ENCODE peak calls at places on chromosomes 11 and 22, in five cellular contexts. One of them, this sample, is unnamed.

GRCh38 chr11:120225372-120225909 is 14.5 kb upstream of the POU2F3 start:
- DNase-seq in neural crest cell: no peak
- DNase-seq in HFF-Myc: no peak
- DNase-seq in NCI-H1930: no peak
- DNase-seq in colonic mucosa: no peak
- DNase-seq in this sample: no peak

GRCh38 chr11:72038491-72038890 is 39.8 kb downstream of the IL18BP start:
- DNase-seq in neural crest cell: no peak
- DNase-seq in HFF-Myc: peak
- DNase-seq in NCI-H1930: no peak
- DNase-seq in colonic mucosa: peak
- DNase-seq in this sample: peak

GRCh38 chr11:72229336-72229924 is 4.9 kb downstream of the INPPL1 start:
- DNase-seq in neural crest cell: no peak
- DNase-seq in colonic mucosa: no peak
- DNase-seq in NCI-H1930: no peak
- DNase-seq in HFF-Myc: no peak
- DNase-seq in this sample: no peak

GRCh38 chr11:122682464-122682863 is 26.9 kb downstream of the UBASH3B start:
- DNase-seq in neural crest cell: no peak
- DNase-seq in colonic mucosa: no peak
- DNase-seq in NCI-H1930: no peak
- DNase-seq in HFF-Myc: no peak
- DNase-seq in this sample: no peak

GRCh38 chr11:7637447-7638157 is 35.7 kb downstream of the CYB5R2 start:
- DNase-seq in colonic mucosa: no peak
- DNase-seq in HFF-Myc: peak
- DNase-seq in neural crest cell: no peak
- DNase-seq in NCI-H1930: no peak
- DNase-seq in this sample: peak

GRCh38 chr11:65545853-65546216 is 12.3 kb downstream of the LTBP3 start:
- DNase-seq in NCI-H1930: no peak
- DNase-seq in neural crest cell: no peak
- DNase-seq in colonic mucosa: peak
- DNase-seq in HFF-Myc: no peak
- DNase-seq in this sample: no peak

GRCh38 chr22:25896098-25896497 is 154.1 kb downstream of the MYO18B start:
- DNase-seq in HFF-Myc: no peak
- DNase-seq in NCI-H1930: no peak
- DNase-seq in neural crest cell: no peak
- DNase-seq in colonic mucosa: no peak
- DNase-seq in this sample: no peak

GRCh38 chr11:125394306-125394705 is 101.8 kb downstream of the FEZ1 start:
- DNase-seq in neural crest cell: no peak
- DNase-seq in NCI-H1930: no peak
- DNase-seq in colonic mucosa: no peak
- DNase-seq in HFF-Myc: no peak
- DNase-seq in this sample: no peak

GRCh38 chr22:37601203-37601539 is 7.5 kb upstream of the GGA1 start:
- DNase-seq in neural crest cell: no peak
- DNase-seq in colonic mucosa: no peak
- DNase-seq in NCI-H1930: no peak
- DNase-seq in HFF-Myc: no peak
- DNase-seq in this sample: no peak

GRCh38 chr22:39943366-39943765 is 16.8 kb upstream of the TMA7B start:
- DNase-seq in HFF-Myc: no peak
- DNase-seq in colonic mucosa: no peak
- DNase-seq in NCI-H1930: peak
- DNase-seq in neural crest cell: no peak
- DNase-seq in this sample: no peak

GRCh38 chr11:93952082-93952780 is 68.9 kb upstream of the HEPHL1 start:
- DNase-seq in HFF-Myc: no peak
- DNase-seq in neural crest cell: no peak
- DNase-seq in NCI-H1930: no peak
- DNase-seq in colonic mucosa: no peak
- DNase-seq in this sample: no peak

GRCh38 chr22:20280866-20281265 is 12.7 kb upstream of the RTN4R start:
- DNase-seq in neural crest cell: no peak
- DNase-seq in colonic mucosa: no peak
- DNase-seq in NCI-H1930: no peak
- DNase-seq in HFF-Myc: no peak
- DNase-seq in this sample: no peak

GRCh38 chr11:72023335-72023734 is 24.6 kb downstream of the IL18BP start:
- DNase-seq in colonic mucosa: no peak
- DNase-seq in NCI-H1930: no peak
- DNase-seq in neural crest cell: no peak
- DNase-seq in HFF-Myc: no peak
- DNase-seq in this sample: no peak

GRCh38 chr11:105181521-105181920 is 42.0 kb upstream of the CARD18 start:
- DNase-seq in NCI-H1930: no peak
- DNase-seq in neural crest cell: no peak
- DNase-seq in colonic mucosa: no peak
- DNase-seq in HFF-Myc: no peak
- DNase-seq in this sample: no peak

GRCh38 chr11:19769820-19770219 is 57.2 kb downstream of the NAV2 start:
- DNase-seq in colonic mucosa: no peak
- DNase-seq in HFF-Myc: no peak
- DNase-seq in NCI-H1930: no peak
- DNase-seq in neural crest cell: no peak
- DNase-seq in this sample: peak

GRCh38 chr22:50085211-50085999 is at the start of gene MLC1:
- DNase-seq in colonic mucosa: no peak
- DNase-seq in NCI-H1930: no peak
- DNase-seq in HFF-Myc: no peak
- DNase-seq in neural crest cell: no peak
- DNase-seq in this sample: no peak

GRCh38 chr11:102017029-102017428 is 30.2 kb upstream of the CFAP300 start:
- DNase-seq in HFF-Myc: no peak
- DNase-seq in neural crest cell: no peak
- DNase-seq in colonic mucosa: no peak
- DNase-seq in NCI-H1930: no peak
- DNase-seq in this sample: no peak

GRCh38 chr11:110524227-110524626 is 94.5 kb downstream of the FDX1 start:
- DNase-seq in HFF-Myc: peak
- DNase-seq in NCI-H1930: no peak
- DNase-seq in colonic mucosa: no peak
- DNase-seq in neural crest cell: no peak
- DNase-seq in this sample: peak

GRCh38 chr22:31753005-31753633 is 700 bp upstream of the DEPDC5 start:
- DNase-seq in neural crest cell: peak
- DNase-seq in colonic mucosa: peak
- DNase-seq in HFF-Myc: no peak
- DNase-seq in NCI-H1930: peak
- DNase-seq in this sample: peak

GRCh38 chr22:33706100-33706499 is 214.2 kb downstream of the LARGE1 start:
- DNase-seq in neural crest cell: no peak
- DNase-seq in HFF-Myc: no peak
- DNase-seq in colonic mucosa: no peak
- DNase-seq in NCI-H1930: no peak
- DNase-seq in this sample: no peak

GRCh38 chr22:46661221-46661851 is 41.1 kb downstream of the GRAMD4 start:
- DNase-seq in colonic mucosa: peak
- DNase-seq in NCI-H1930: no peak
- DNase-seq in neural crest cell: no peak
- DNase-seq in HFF-Myc: no peak
- DNase-seq in this sample: no peak

GRCh38 chr11:35077709-35078695 is 61.0 kb upstream of the CD44 start:
- DNase-seq in NCI-H1930: no peak
- DNase-seq in neural crest cell: no peak
- DNase-seq in HFF-Myc: peak
- DNase-seq in colonic mucosa: no peak
- DNase-seq in this sample: peak

GRCh38 chr22:30159082-30159481 is 78.8 kb downstream of the HORMAD2 start:
- DNase-seq in HFF-Myc: no peak
- DNase-seq in neural crest cell: no peak
- DNase-seq in colonic mucosa: no peak
- DNase-seq in NCI-H1930: no peak
- DNase-seq in this sample: no peak

GRCh38 chr11:106160494-106160893 is 83.0 kb downstream of the AASDHPPT start:
- DNase-seq in HFF-Myc: no peak
- DNase-seq in NCI-H1930: no peak
- DNase-seq in neural crest cell: no peak
- DNase-seq in colonic mucosa: no peak
- DNase-seq in this sample: no peak

GRCh38 chr22:44289429-44290171 is 23.2 kb downstream of the SHISAL1 start:
- DNase-seq in NCI-H1930: no peak
- DNase-seq in neural crest cell: peak
- DNase-seq in colonic mucosa: no peak
- DNase-seq in HFF-Myc: peak
- DNase-seq in this sample: no peak

GRCh38 chr11:4044971-4045646 is 49.5 kb upstream of the RRM1 start:
- DNase-seq in colonic mucosa: no peak
- DNase-seq in HFF-Myc: no peak
- DNase-seq in neural crest cell: peak
- DNase-seq in NCI-H1930: no peak
- DNase-seq in this sample: no peak

GRCh38 chr11:2507945-2508749 is 63.3 kb downstream of the KCNQ1 start:
- DNase-seq in NCI-H1930: no peak
- DNase-seq in neural crest cell: no peak
- DNase-seq in colonic mucosa: no peak
- DNase-seq in HFF-Myc: no peak
- DNase-seq in this sample: no peak

GRCh38 chr11:89456681-89457080 is 34.5 kb downstream of the NOX4 start:
- DNase-seq in HFF-Myc: no peak
- DNase-seq in NCI-H1930: no peak
- DNase-seq in neural crest cell: no peak
- DNase-seq in colonic mucosa: no peak
- DNase-seq in this sample: no peak

GRCh38 chr11:15072551-15073143 is 746 bp upstream of the CALCB start:
- DNase-seq in NCI-H1930: no peak
- DNase-seq in neural crest cell: no peak
- DNase-seq in colonic mucosa: no peak
- DNase-seq in HFF-Myc: no peak
- DNase-seq in this sample: no peak

GRCh38 chr11:10478066-10478465 is 23.0 kb downstream of the AMPD3 start:
- DNase-seq in neural crest cell: no peak
- DNase-seq in colonic mucosa: no peak
- DNase-seq in HFF-Myc: no peak
- DNase-seq in NCI-H1930: no peak
- DNase-seq in this sample: no peak

GRCh38 chr11:88105952-88106351 is 69.3 kb downstream of the RAB38 start:
- DNase-seq in neural crest cell: no peak
- DNase-seq in HFF-Myc: no peak
- DNase-seq in colonic mucosa: no peak
- DNase-seq in NCI-H1930: no peak
- DNase-seq in this sample: no peak

GRCh38 chr11:93730108-93731107 is 10.9 kb downstream of the TAF1D start:
- DNase-seq in colonic mucosa: no peak
- DNase-seq in neural crest cell: no peak
- DNase-seq in NCI-H1930: no peak
- DNase-seq in HFF-Myc: no peak
- DNase-seq in this sample: no peak

GRCh38 chr11:15539645-15540044 is 424.9 kb downstream of the INSC start:
- DNase-seq in colonic mucosa: no peak
- DNase-seq in HFF-Myc: no peak
- DNase-seq in NCI-H1930: no peak
- DNase-seq in neural crest cell: no peak
- DNase-seq in this sample: no peak

GRCh38 chr11:59898652-59899051 is 20.1 kb downstream of the OOSP3 start:
- DNase-seq in NCI-H1930: no peak
- DNase-seq in colonic mucosa: no peak
- DNase-seq in neural crest cell: no peak
- DNase-seq in HFF-Myc: no peak
- DNase-seq in this sample: no peak

GRCh38 chr11:11973361-11973800 is 35.0 kb downstream of the DKK3 start:
- DNase-seq in colonic mucosa: no peak
- DNase-seq in HFF-Myc: no peak
- DNase-seq in NCI-H1930: no peak
- DNase-seq in neural crest cell: no peak
- DNase-seq in this sample: peak

GRCh38 chr11:13667245-13667644 is 1.2 kb upstream of the FAR1 start:
- DNase-seq in colonic mucosa: no peak
- DNase-seq in NCI-H1930: no peak
- DNase-seq in HFF-Myc: no peak
- DNase-seq in neural crest cell: no peak
- DNase-seq in this sample: peak

GRCh38 chr11:75365711-75366181 is 14.3 kb upstream of the ARRB1 start:
- DNase-seq in HFF-Myc: peak
- DNase-seq in neural crest cell: no peak
- DNase-seq in NCI-H1930: no peak
- DNase-seq in colonic mucosa: no peak
- DNase-seq in this sample: peak

GRCh38 chr22:30882181-30882771 is 86.3 kb downstream of the MORC2 start:
- DNase-seq in neural crest cell: no peak
- DNase-seq in colonic mucosa: no peak
- DNase-seq in HFF-Myc: no peak
- DNase-seq in NCI-H1930: no peak
- DNase-seq in this sample: no peak

GRCh38 chr11:34174411-34175041 is 69.1 kb downstream of the NAT10 start:
- DNase-seq in NCI-H1930: peak
- DNase-seq in HFF-Myc: no peak
- DNase-seq in colonic mucosa: peak
- DNase-seq in neural crest cell: peak
- DNase-seq in this sample: peak

This sample was measured in HFFc6.